ENCODE peak calls at places on chromosomes 12 and 14, in six cellular contexts. One of them, this sample, is unnamed. For H3K36me3 and H3K4me1, the result is how much of the 10 kb centered on the place peaks cover.

GRCh38 chr12:55019784-55020183 is at the start of gene NEUROD4:
- DNase-seq in GM23338: peak
- DNase-seq in uterus: no peak
- DNase-seq in body of pancreas: peak
- DNase-seq in mesendoderm: peak
- DNase-seq in endothelial cell of umbilical vein: peak
- DNase-seq in this sample: peak

GRCh38 chr12:42525444-42525843 is 64.1 kb downstream of the PRICKLE1 start:
- DNase-seq in endothelial cell of umbilical vein: no peak
- DNase-seq in uterus: no peak
- DNase-seq in mesendoderm: no peak
- DNase-seq in body of pancreas: peak
- DNase-seq in GM23338: no peak
- DNase-seq in this sample: no peak

GRCh38 chr12:79935624-79936040 is 735 bp upstream of the PPP1R12A start:
- DNase-seq in GM23338: peak
- DNase-seq in body of pancreas: no peak
- DNase-seq in mesendoderm: peak
- DNase-seq in uterus: no peak
- DNase-seq in endothelial cell of umbilical vein: no peak
- DNase-seq in this sample: no peak

GRCh38 chr12:22453511-22453910 is 90.8 kb downstream of the C2CD5 start:
- DNase-seq in uterus: no peak
- DNase-seq in body of pancreas: no peak
- DNase-seq in GM23338: no peak
- DNase-seq in mesendoderm: no peak
- DNase-seq in endothelial cell of umbilical vein: no peak
- DNase-seq in this sample: no peak

GRCh38 chr14:106436310-106436905 is 910.0 kb downstream of the TMEM121 start:
- DNase-seq in body of pancreas: peak
- DNase-seq in uterus: no peak
- DNase-seq in mesendoderm: peak
- DNase-seq in endothelial cell of umbilical vein: no peak
- DNase-seq in GM23338: peak
- DNase-seq in this sample: no peak

GRCh38 chr12:15544589-15544988 is 222.3 kb downstream of the PTPRO start:
- DNase-seq in endothelial cell of umbilical vein: no peak
- DNase-seq in uterus: no peak
- DNase-seq in mesendoderm: no peak
- DNase-seq in GM23338: no peak
- DNase-seq in body of pancreas: no peak
- DNase-seq in this sample: no peak

GRCh38 chr14:52862652-52863338 is 71.4 kb upstream of the GNPNAT1 start:
- DNase-seq in body of pancreas: no peak
- DNase-seq in endothelial cell of umbilical vein: peak
- DNase-seq in uterus: no peak
- DNase-seq in mesendoderm: peak
- DNase-seq in GM23338: no peak
- DNase-seq in this sample: no peak

GRCh38 chr14:53306267-53306721 is 153.2 kb upstream of the DDHD1 start:
- DNase-seq in endothelial cell of umbilical vein: peak
- DNase-seq in body of pancreas: peak
- DNase-seq in GM23338: peak
- DNase-seq in uterus: peak
- DNase-seq in mesendoderm: peak
- DNase-seq in this sample: no peak

GRCh38 chr12:28378749-28379148 is 188.5 kb downstream of the CCDC91 start:
- DNase-seq in body of pancreas: no peak
- DNase-seq in mesendoderm: no peak
- DNase-seq in uterus: no peak
- DNase-seq in endothelial cell of umbilical vein: no peak
- DNase-seq in GM23338: no peak
- DNase-seq in this sample: no peak

GRCh38 chr12:9867531-9867930 is 1.6 kb downstream of the CLEC2B start:
- DNase-seq in endothelial cell of umbilical vein: peak
- DNase-seq in mesendoderm: no peak
- DNase-seq in GM23338: no peak
- DNase-seq in body of pancreas: no peak
- DNase-seq in uterus: no peak
- DNase-seq in this sample: no peak

GRCh38 chr12:70045036-70045435 is 198.2 kb upstream of the CNOT2 start:
- DNase-seq in mesendoderm: no peak
- DNase-seq in body of pancreas: no peak
- DNase-seq in endothelial cell of umbilical vein: no peak
- DNase-seq in uterus: peak
- DNase-seq in GM23338: no peak
- DNase-seq in this sample: no peak

GRCh38 chr14:53355581-53356112 is 202.5 kb upstream of the DDHD1 start:
- DNase-seq in mesendoderm: peak
- DNase-seq in uterus: no peak
- DNase-seq in body of pancreas: no peak
- DNase-seq in endothelial cell of umbilical vein: peak
- DNase-seq in GM23338: peak
- DNase-seq in this sample: no peak

GRCh38 chr12:93127107-93127560 is 198.0 kb upstream of the EEA1 start:
- DNase-seq in uterus: no peak
- DNase-seq in GM23338: no peak
- DNase-seq in mesendoderm: no peak
- DNase-seq in body of pancreas: no peak
- DNase-seq in endothelial cell of umbilical vein: no peak
- DNase-seq in this sample: no peak

GRCh38 chr12:114405449-114406271 is at the start of gene TBX5:
- DNase-seq in endothelial cell of umbilical vein: no peak
- DNase-seq in body of pancreas: no peak
- DNase-seq in GM23338: peak
- DNase-seq in mesendoderm: peak
- DNase-seq in uterus: no peak
- DNase-seq in this sample: no peak

GRCh38 chr12:26271024-26271423 is 75.7 kb downstream of the SSPN start:
- DNase-seq in body of pancreas: no peak
- DNase-seq in uterus: no peak
- DNase-seq in mesendoderm: peak
- DNase-seq in GM23338: no peak
- DNase-seq in endothelial cell of umbilical vein: no peak
- DNase-seq in this sample: no peak

GRCh38 chr14:95408731-95409471 is 89.2 kb upstream of the CLMN start:
- DNase-seq in endothelial cell of umbilical vein: no peak
- DNase-seq in mesendoderm: no peak
- DNase-seq in GM23338: no peak
- DNase-seq in body of pancreas: no peak
- DNase-seq in uterus: peak
- DNase-seq in this sample: no peak

GRCh38 chr12:118853634-118854033 is 127.7 kb upstream of the SRRM4 start:
- DNase-seq in body of pancreas: no peak
- DNase-seq in uterus: no peak
- DNase-seq in mesendoderm: peak
- DNase-seq in endothelial cell of umbilical vein: no peak
- DNase-seq in GM23338: peak
- DNase-seq in this sample: no peak

DNA sequence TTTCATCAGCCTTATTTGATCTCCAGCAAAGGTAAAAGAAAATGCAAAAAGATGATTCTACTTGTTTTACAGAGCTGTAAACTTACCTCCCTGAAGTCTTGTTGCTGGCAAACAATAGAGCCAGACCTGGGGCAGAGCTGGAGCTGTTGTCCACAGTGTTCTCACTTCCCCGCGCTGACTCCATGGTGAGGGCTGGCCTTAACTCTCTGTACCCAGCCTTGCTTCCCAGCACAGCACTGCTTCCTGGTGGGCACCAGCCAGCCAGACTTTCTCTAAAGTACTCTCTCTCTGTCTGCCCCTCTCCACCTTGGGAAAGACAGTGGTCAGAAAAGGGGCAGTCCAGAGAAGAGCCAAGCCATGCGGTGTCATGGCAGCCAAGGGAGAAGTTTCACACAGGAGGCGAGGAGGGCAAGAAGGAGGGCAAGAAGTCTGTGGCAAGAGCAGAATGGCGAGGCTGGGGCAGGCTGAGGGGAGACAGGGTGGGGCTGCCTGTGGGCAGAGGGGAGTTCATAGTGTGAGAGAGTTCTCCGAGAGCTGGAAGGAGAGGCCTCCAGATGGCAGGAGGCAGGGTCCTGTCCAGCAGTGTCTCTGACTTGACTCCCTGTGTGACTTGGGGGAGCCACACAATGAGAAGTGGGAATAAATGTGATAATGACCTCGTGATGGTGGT is 9.3 kb downstream of the EVL start:
- DNase-seq in endothelial cell of umbilical vein: no peak
- DNase-seq in GM23338: no peak
- DNase-seq in uterus: no peak
- DNase-seq in body of pancreas: no peak
- DNase-seq in mesendoderm: no peak
- DNase-seq in this sample: no peak
- H3K27ac ChIP-seq in endothelial cell of umbilical vein: no peak
- H3K27ac ChIP-seq in GM23338: no peak
- H3K27ac ChIP-seq in uterus: no peak
- H3K27ac ChIP-seq in body of pancreas: no peak
- H3K27ac ChIP-seq in mesendoderm: no peak
- H3K27ac ChIP-seq in this sample: no peak

GRCh38 chr12:53483979-53484377 is 15.3 kb downstream of the MAP3K12 start:
- DNase-seq in GM23338: no peak
- DNase-seq in mesendoderm: no peak
- DNase-seq in body of pancreas: no peak
- DNase-seq in uterus: no peak
- DNase-seq in endothelial cell of umbilical vein: no peak
- DNase-seq in this sample: no peak

GRCh38 chr12:53486730-53487487 is 12.3 kb downstream of the MAP3K12 start:
- DNase-seq in uterus: no peak
- DNase-seq in body of pancreas: no peak
- DNase-seq in endothelial cell of umbilical vein: no peak
- DNase-seq in GM23338: no peak
- DNase-seq in mesendoderm: no peak
- DNase-seq in this sample: no peak

GRCh38 chr12:53483225-53483978 is 15.9 kb downstream of the MAP3K12 start:
- DNase-seq in uterus: no peak
- DNase-seq in body of pancreas: no peak
- DNase-seq in endothelial cell of umbilical vein: no peak
- DNase-seq in mesendoderm: peak
- DNase-seq in GM23338: peak
- DNase-seq in this sample: no peak

GRCh38 chr12:53484686-53485567 is 14.3 kb downstream of the MAP3K12 start:
- DNase-seq in GM23338: no peak
- DNase-seq in mesendoderm: no peak
- DNase-seq in body of pancreas: no peak
- DNase-seq in uterus: no peak
- DNase-seq in endothelial cell of umbilical vein: no peak
- DNase-seq in this sample: no peak

DNA sequence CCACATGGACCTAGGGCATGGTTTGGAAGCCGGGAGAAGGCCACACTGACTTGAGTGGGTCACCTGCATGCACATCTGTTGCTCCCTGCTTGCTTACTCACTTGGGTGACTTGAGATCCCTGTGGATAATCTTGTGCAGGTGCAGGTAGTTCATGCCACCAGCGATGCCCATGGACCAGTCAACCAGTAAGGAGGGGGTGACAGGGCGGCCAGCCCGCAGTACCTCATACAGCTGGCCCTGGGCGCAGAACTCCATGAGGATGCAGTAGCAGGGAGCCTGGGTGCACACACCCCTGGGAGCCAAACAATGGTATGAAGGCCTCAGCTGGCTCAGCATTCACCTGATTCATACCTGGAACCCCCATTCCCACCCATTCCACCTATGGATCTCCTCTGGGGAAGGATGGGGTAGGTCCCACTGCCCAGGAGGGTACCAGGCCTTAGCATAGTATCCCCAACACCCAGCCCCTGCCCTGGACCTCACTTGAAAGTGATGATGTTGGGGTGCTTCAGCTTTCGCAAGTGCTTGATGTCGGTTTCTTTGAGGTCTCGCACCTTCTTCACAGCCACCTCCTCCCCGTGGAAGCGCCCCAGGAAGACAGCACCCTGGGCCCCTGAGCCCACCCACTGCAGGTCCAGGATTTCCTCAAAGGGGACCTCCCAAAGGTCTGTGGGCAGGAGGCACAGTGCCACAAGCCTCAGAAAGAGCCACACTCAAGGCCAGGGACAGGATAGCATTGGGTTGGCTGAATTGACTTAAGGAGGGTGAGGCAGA is 13.1 kb downstream of the MAP3K12 start:
- DNase-seq in uterus: no peak
- DNase-seq in body of pancreas: no peak
- DNase-seq in GM23338: no peak
- DNase-seq in endothelial cell of umbilical vein: no peak
- DNase-seq in mesendoderm: no peak
- DNase-seq in this sample: no peak
- H3K36me3 ChIP-seq in uterus: under half
- H3K36me3 ChIP-seq in body of pancreas: under half
- H3K36me3 ChIP-seq in GM23338: under half
- H3K36me3 ChIP-seq in endothelial cell of umbilical vein: under half
- H3K36me3 ChIP-seq in mesendoderm: under half
- H3K36me3 ChIP-seq in this sample: half or more

DNA sequence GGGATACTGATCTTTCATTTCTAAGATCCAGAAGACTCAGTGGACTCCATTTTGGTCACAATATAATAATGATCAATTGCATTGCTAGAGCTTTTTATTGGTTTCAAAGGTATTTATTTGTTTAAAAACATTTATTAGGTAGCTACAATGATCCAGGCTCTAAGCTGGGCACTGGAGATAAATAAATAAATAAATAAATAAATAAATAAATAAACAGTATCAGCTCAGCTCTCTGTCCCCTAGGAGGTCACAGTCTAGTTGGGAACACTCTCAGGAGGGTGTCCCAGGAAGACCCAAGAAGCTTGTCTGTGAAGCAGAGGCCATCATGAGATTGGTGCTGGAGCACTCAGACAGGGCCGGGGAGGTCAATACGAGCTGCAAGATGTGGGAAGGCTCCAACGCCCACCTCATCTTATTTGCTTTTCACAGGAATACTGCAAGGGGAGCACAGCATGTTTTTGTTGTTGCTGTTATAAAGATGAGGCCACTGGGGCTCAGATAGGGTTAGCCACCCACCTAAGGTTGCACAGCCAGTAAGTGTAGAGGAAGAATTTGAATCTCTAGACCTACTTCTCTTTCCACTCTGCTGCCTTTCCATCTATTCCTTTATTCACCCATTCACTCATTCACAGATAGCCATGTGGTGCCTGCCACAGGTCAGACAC is 15.5 kb downstream of the ASB2 start:
- DNase-seq in mesendoderm: no peak
- DNase-seq in uterus: no peak
- DNase-seq in GM23338: no peak
- DNase-seq in body of pancreas: no peak
- DNase-seq in endothelial cell of umbilical vein: no peak
- DNase-seq in this sample: no peak
- H3K4me1 ChIP-seq in mesendoderm: under half
- H3K4me1 ChIP-seq in uterus: under half
- H3K4me1 ChIP-seq in GM23338: under half
- H3K4me1 ChIP-seq in body of pancreas: under half
- H3K4me1 ChIP-seq in endothelial cell of umbilical vein: under half
- H3K4me1 ChIP-seq in this sample: under half

DNA sequence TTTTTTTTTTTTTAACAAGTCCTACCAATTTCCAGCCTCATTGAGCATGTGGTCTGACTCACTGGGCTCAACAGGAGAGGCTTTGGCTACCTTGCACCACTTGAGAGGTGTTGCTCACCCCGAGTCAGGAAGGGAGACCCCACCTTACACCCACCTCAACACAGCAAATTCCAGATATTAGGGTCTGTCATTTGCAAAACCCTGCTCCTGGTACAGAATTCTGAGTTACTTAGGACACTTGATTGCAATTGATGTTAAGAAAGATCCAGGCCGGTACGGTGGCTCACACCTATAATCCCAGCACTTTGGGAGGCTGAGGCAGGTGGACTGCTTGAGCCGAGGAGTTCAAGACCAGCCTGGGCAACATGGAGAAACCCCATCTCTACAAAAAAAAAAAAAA is 14.1 kb downstream of the DGLUCY start:
- DNase-seq in uterus: no peak
- DNase-seq in mesendoderm: no peak
- DNase-seq in GM23338: no peak
- DNase-seq in body of pancreas: no peak
- DNase-seq in endothelial cell of umbilical vein: no peak
- DNase-seq in this sample: no peak
- H3K27ac ChIP-seq in uterus: no peak
- H3K27ac ChIP-seq in mesendoderm: no peak
- H3K27ac ChIP-seq in GM23338: no peak
- H3K27ac ChIP-seq in body of pancreas: peak
- H3K27ac ChIP-seq in endothelial cell of umbilical vein: no peak
- H3K27ac ChIP-seq in this sample: peak